ENCODE peak calls at places on chromosomes 12 and 14, in six cellular contexts. One of them, this sample, is unnamed. For H3K36me3, the result is how much of the 10 kb centered on the place peaks cover.

GRCh38 chr12:15179672-15180071 is 41.5 kb downstream of the RERG start:
- DNase-seq in right lobe of liver: no peak
- DNase-seq in tibial nerve: no peak
- DNase-seq in neural progenitor cell: no peak
- DNase-seq in CD8-positive, alpha-beta T cell: no peak
- DNase-seq in stomach: no peak
- DNase-seq in this sample: no peak

GRCh38 chr14:50823051-50823762 is 7.8 kb downstream of the NIN start:
- DNase-seq in right lobe of liver: no peak
- DNase-seq in tibial nerve: no peak
- DNase-seq in neural progenitor cell: no peak
- DNase-seq in CD8-positive, alpha-beta T cell: no peak
- DNase-seq in stomach: no peak
- DNase-seq in this sample: no peak

GRCh38 chr14:99611639-99612038 is 7.6 kb upstream of the CCDC85C start:
- DNase-seq in right lobe of liver: no peak
- DNase-seq in tibial nerve: no peak
- DNase-seq in neural progenitor cell: no peak
- DNase-seq in CD8-positive, alpha-beta T cell: no peak
- DNase-seq in stomach: no peak
- DNase-seq in this sample: no peak

GRCh38 chr12:89770391-89770790 is 61.8 kb upstream of the ATP2B1 start:
- DNase-seq in right lobe of liver: no peak
- DNase-seq in tibial nerve: no peak
- DNase-seq in neural progenitor cell: no peak
- DNase-seq in CD8-positive, alpha-beta T cell: no peak
- DNase-seq in stomach: no peak
- DNase-seq in this sample: no peak

GRCh38 chr14:103058209-103059055 is 1.1 kb upstream of the CDC42BPB start:
- DNase-seq in right lobe of liver: no peak
- DNase-seq in tibial nerve: no peak
- DNase-seq in neural progenitor cell: no peak
- DNase-seq in CD8-positive, alpha-beta T cell: no peak
- DNase-seq in stomach: no peak
- DNase-seq in this sample: no peak

GRCh38 chr12:132170094-132170636 is 25.9 kb downstream of the NOC4L start:
- DNase-seq in right lobe of liver: peak
- DNase-seq in tibial nerve: no peak
- DNase-seq in neural progenitor cell: no peak
- DNase-seq in CD8-positive, alpha-beta T cell: no peak
- DNase-seq in stomach: no peak
- DNase-seq in this sample: no peak

GRCh38 chr12:3538691-3539030 is 47.7 kb downstream of the PRMT8 start:
- DNase-seq in right lobe of liver: no peak
- DNase-seq in tibial nerve: no peak
- DNase-seq in neural progenitor cell: no peak
- DNase-seq in CD8-positive, alpha-beta T cell: no peak
- DNase-seq in stomach: no peak
- DNase-seq in this sample: no peak

GRCh38 chr12:30691122-30691879 is 4.4 kb downstream of the IPO8 start:
- DNase-seq in right lobe of liver: no peak
- DNase-seq in tibial nerve: no peak
- DNase-seq in neural progenitor cell: no peak
- DNase-seq in CD8-positive, alpha-beta T cell: no peak
- DNase-seq in stomach: no peak
- DNase-seq in this sample: no peak

GRCh38 chr14:99586761-99587462 is 17.1 kb downstream of the CCDC85C start:
- DNase-seq in right lobe of liver: no peak
- DNase-seq in tibial nerve: no peak
- DNase-seq in neural progenitor cell: no peak
- DNase-seq in CD8-positive, alpha-beta T cell: no peak
- DNase-seq in stomach: no peak
- DNase-seq in this sample: no peak

DNA sequence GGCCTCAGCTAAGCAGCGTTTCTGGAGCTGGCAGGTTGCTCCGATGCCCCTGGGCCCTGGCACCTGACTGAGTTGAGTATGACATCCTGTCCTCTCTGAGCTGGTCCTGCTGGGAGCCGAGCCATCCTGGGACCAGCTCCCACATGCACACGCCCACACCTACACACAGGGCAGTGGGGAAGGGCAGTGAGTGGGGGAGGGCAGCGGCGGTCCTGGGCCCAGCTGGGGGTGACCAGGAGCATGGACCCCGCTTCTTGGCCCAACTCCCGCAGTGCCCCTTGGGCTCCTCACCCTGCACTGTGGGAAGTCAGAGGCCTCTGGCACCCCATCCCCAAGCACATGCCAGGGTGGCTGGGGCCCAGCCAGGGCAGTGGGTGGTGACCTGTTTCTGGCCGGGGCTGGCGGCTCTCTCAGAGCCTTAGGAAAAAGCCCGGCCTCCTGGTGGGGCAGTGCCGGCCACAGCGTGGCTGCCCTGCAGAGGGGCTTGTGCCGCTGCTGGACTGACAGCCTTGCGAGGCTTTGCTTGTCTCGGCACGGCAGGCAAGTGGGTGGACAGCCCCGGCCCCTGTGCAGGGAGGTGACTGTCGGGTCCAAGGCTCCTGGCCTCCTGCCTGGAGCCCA is 5.9 kb upstream of the CRIP2 start:
- DNase-seq in right lobe of liver: no peak
- DNase-seq in tibial nerve: no peak
- DNase-seq in neural progenitor cell: no peak
- DNase-seq in CD8-positive, alpha-beta T cell: no peak
- DNase-seq in stomach: peak
- DNase-seq in this sample: no peak
- H3K36me3 ChIP-seq in right lobe of liver: under half
- H3K36me3 ChIP-seq in tibial nerve: half or more
- H3K36me3 ChIP-seq in neural progenitor cell: under half
- H3K36me3 ChIP-seq in CD8-positive, alpha-beta T cell: under half
- H3K36me3 ChIP-seq in stomach: half or more
- H3K36me3 ChIP-seq in this sample: under half

DNA sequence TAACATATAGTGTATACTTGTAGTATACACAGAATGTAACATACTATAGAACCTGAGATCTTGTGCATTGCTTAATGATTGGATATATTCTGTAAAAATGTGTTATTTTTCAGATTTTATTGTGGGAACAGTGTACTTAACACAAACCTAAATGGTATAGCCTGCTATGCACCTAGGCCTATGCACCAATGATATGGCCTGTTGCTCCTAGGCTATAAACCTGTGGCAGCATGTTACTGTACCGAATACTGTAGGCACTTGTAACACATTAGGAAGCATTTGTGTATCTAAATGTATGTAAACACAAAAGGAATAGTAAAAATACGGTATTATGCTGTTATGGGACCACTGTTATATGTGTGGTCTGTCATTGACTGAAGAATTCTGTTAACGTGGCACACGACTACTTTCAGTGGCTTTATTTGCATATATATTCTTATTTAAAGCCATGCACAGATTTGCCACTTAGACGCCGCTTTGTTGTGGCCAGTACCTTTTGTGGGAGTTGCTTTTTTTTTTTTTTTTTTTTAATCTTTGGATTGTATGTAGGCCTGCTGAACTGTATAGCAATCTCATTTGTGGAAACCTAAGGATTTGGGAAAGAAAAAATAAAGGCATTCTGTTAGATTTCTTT is 7.4 kb downstream of the PAPOLA start:
- DNase-seq in right lobe of liver: no peak
- DNase-seq in tibial nerve: no peak
- DNase-seq in neural progenitor cell: no peak
- DNase-seq in CD8-positive, alpha-beta T cell: no peak
- DNase-seq in stomach: no peak
- DNase-seq in this sample: no peak
- H3K27ac ChIP-seq in right lobe of liver: no peak
- H3K27ac ChIP-seq in tibial nerve: no peak
- H3K27ac ChIP-seq in neural progenitor cell: peak
- H3K27ac ChIP-seq in CD8-positive, alpha-beta T cell: no peak
- H3K27ac ChIP-seq in stomach: no peak
- H3K27ac ChIP-seq in this sample: no peak

GRCh38 chr12:931591-931990 is 17.9 kb downstream of the RAD52 start:
- DNase-seq in right lobe of liver: no peak
- DNase-seq in tibial nerve: no peak
- DNase-seq in neural progenitor cell: no peak
- DNase-seq in CD8-positive, alpha-beta T cell: no peak
- DNase-seq in stomach: no peak
- DNase-seq in this sample: no peak
- H3K36me3 ChIP-seq in right lobe of liver: under half
- H3K36me3 ChIP-seq in tibial nerve: half or more
- H3K36me3 ChIP-seq in neural progenitor cell: under half
- H3K36me3 ChIP-seq in CD8-positive, alpha-beta T cell: under half
- H3K36me3 ChIP-seq in stomach: half or more
- H3K36me3 ChIP-seq in this sample: under half

DNA sequence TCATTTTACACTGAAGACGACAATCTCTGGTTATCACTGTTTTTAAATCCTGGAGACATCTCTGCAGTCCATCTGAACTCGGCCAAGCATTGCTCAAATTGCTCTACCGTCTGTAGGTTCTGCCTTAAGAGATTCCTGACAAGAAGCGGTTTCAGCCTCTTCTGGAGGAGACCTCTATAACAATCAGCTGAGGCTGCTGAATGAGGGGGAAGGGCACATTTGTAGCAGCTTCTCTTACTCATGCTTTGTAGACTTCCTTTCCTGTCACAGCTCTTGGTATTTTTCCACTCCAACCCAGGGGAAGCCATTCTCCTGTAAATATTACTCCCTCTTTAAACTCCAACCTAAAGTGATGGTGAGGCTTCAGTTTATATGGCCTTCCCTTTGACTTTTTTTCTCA is 3.0 kb downstream of the ARG2 start:
- DNase-seq in right lobe of liver: no peak
- DNase-seq in tibial nerve: no peak
- DNase-seq in neural progenitor cell: peak
- DNase-seq in CD8-positive, alpha-beta T cell: no peak
- DNase-seq in stomach: no peak
- DNase-seq in this sample: no peak
- H3K27ac ChIP-seq in right lobe of liver: no peak
- H3K27ac ChIP-seq in tibial nerve: no peak
- H3K27ac ChIP-seq in neural progenitor cell: no peak
- H3K27ac ChIP-seq in CD8-positive, alpha-beta T cell: no peak
- H3K27ac ChIP-seq in stomach: peak
- H3K27ac ChIP-seq in this sample: no peak